ENCODE peak calls at places on chromosomes 12 and 14, in nine cellular contexts. One of them, this sample, is unnamed.
A peak's percentile ranks its signal among the peaks of the same experiment; 100 is the strongest.

GRCh38 chr14:95185452-95186392 is 28.4 kb upstream of the DICER1 start:
- DNase-seq in GM03348: peak; percentile 35
- DNase-seq in CD8-positive, alpha-beta T cell: no peak
- DNase-seq in astrocyte of the hippocampus: no peak
- DNase-seq in adipocyte: peak; percentile 40
- DNase-seq in HTR-8/SVneo: no peak
- DNase-seq in NCI-H2029 treated with DMSO at 0.1 percent for 48 hours: no peak
- DNase-seq in SW 1271: no peak
- DNase-seq in T-helper 1 cell: no peak
- DNase-seq in this sample: no peak

GRCh38 chr14:52189330-52189729 is 78.2 kb upstream of the PTGDR start:
- DNase-seq in astrocyte of the hippocampus: no peak
- DNase-seq in HTR-8/SVneo: no peak
- DNase-seq in SW 1271: no peak
- DNase-seq in GM03348: no peak
- DNase-seq in T-helper 1 cell: peak; percentile 46
- DNase-seq in adipocyte: peak; percentile 1
- DNase-seq in CD8-positive, alpha-beta T cell: no peak
- DNase-seq in NCI-H2029 treated with DMSO at 0.1 percent for 48 hours: no peak
- DNase-seq in this sample: no peak

GRCh38 chr12:50928392-50928791 is 24.0 kb upstream of the HIGD1C start:
- DNase-seq in HTR-8/SVneo: no peak
- DNase-seq in CD8-positive, alpha-beta T cell: no peak
- DNase-seq in T-helper 1 cell: no peak
- DNase-seq in NCI-H2029 treated with DMSO at 0.1 percent for 48 hours: no peak
- DNase-seq in astrocyte of the hippocampus: no peak
- DNase-seq in SW 1271: no peak
- DNase-seq in adipocyte: no peak
- DNase-seq in GM03348: no peak
- DNase-seq in this sample: no peak

GRCh38 chr12:1429980-1430379 is 164.4 kb downstream of the FBXL14 start:
- DNase-seq in CD8-positive, alpha-beta T cell: no peak
- DNase-seq in astrocyte of the hippocampus: peak; percentile 35
- DNase-seq in adipocyte: peak; percentile 67
- DNase-seq in SW 1271: no peak
- DNase-seq in NCI-H2029 treated with DMSO at 0.1 percent for 48 hours: no peak
- DNase-seq in T-helper 1 cell: no peak
- DNase-seq in GM03348: peak; percentile 86
- DNase-seq in HTR-8/SVneo: peak; percentile 54
- DNase-seq in this sample: no peak

GRCh38 chr14:58763210-58763609 is 125.4 kb downstream of the DACT1 start:
- DNase-seq in NCI-H2029 treated with DMSO at 0.1 percent for 48 hours: no peak
- DNase-seq in CD8-positive, alpha-beta T cell: no peak
- DNase-seq in GM03348: no peak
- DNase-seq in T-helper 1 cell: no peak
- DNase-seq in astrocyte of the hippocampus: no peak
- DNase-seq in SW 1271: no peak
- DNase-seq in HTR-8/SVneo: no peak
- DNase-seq in adipocyte: no peak
- DNase-seq in this sample: no peak

GRCh38 chr12:120181991-120182631 is 12.4 kb downstream of the GCN1 start:
- DNase-seq in astrocyte of the hippocampus: peak; percentile 84
- DNase-seq in T-helper 1 cell: no peak
- DNase-seq in HTR-8/SVneo: peak; percentile 23
- DNase-seq in NCI-H2029 treated with DMSO at 0.1 percent for 48 hours: no peak
- DNase-seq in adipocyte: peak; percentile 45
- DNase-seq in GM03348: no peak
- DNase-seq in CD8-positive, alpha-beta T cell: no peak
- DNase-seq in SW 1271: no peak
- DNase-seq in this sample: no peak

GRCh38 chr12:102602549-102602948 is 122.2 kb upstream of the IGF1 start:
- DNase-seq in SW 1271: no peak
- DNase-seq in astrocyte of the hippocampus: no peak
- DNase-seq in adipocyte: no peak
- DNase-seq in GM03348: no peak
- DNase-seq in CD8-positive, alpha-beta T cell: no peak
- DNase-seq in NCI-H2029 treated with DMSO at 0.1 percent for 48 hours: no peak
- DNase-seq in HTR-8/SVneo: no peak
- DNase-seq in T-helper 1 cell: no peak
- DNase-seq in this sample: no peak

GRCh38 chr12:31570880-31571279 is 20.1 kb downstream of the DENND5B start:
- DNase-seq in adipocyte: no peak
- DNase-seq in GM03348: no peak
- DNase-seq in NCI-H2029 treated with DMSO at 0.1 percent for 48 hours: no peak
- DNase-seq in HTR-8/SVneo: peak; percentile 42
- DNase-seq in T-helper 1 cell: no peak
- DNase-seq in SW 1271: peak; percentile 26
- DNase-seq in astrocyte of the hippocampus: peak; percentile 25
- DNase-seq in CD8-positive, alpha-beta T cell: no peak
- DNase-seq in this sample: no peak

GRCh38 chr14:74019743-74020142 is 594 bp downstream of the BBOF1 start:
- DNase-seq in astrocyte of the hippocampus: peak; percentile 63
- DNase-seq in NCI-H2029 treated with DMSO at 0.1 percent for 48 hours: no peak
- DNase-seq in HTR-8/SVneo: peak; percentile 47
- DNase-seq in T-helper 1 cell: no peak
- DNase-seq in SW 1271: no peak
- DNase-seq in GM03348: peak; percentile 56
- DNase-seq in adipocyte: peak; percentile 72
- DNase-seq in CD8-positive, alpha-beta T cell: no peak
- DNase-seq in this sample: no peak

GRCh38 chr14:22976620-22977433 is 5.5 kb downstream of the AJUBA start:
- DNase-seq in T-helper 1 cell: no peak
- DNase-seq in NCI-H2029 treated with DMSO at 0.1 percent for 48 hours: peak; percentile 82
- DNase-seq in HTR-8/SVneo: no peak
- DNase-seq in SW 1271: no peak
- DNase-seq in astrocyte of the hippocampus: peak; percentile 64
- DNase-seq in CD8-positive, alpha-beta T cell: no peak
- DNase-seq in GM03348: peak; percentile 35
- DNase-seq in adipocyte: peak; percentile 65
- DNase-seq in this sample: no peak

GRCh38 chr12:6684609-6685008 is 4.6 kb downstream of the ZNF384 start:
- DNase-seq in adipocyte: peak; percentile 52
- DNase-seq in CD8-positive, alpha-beta T cell: no peak
- DNase-seq in T-helper 1 cell: peak; percentile 64
- DNase-seq in astrocyte of the hippocampus: no peak
- DNase-seq in SW 1271: peak; percentile 67
- DNase-seq in HTR-8/SVneo: peak; percentile 40
- DNase-seq in GM03348: no peak
- DNase-seq in NCI-H2029 treated with DMSO at 0.1 percent for 48 hours: peak; percentile 58
- DNase-seq in this sample: peak; percentile 53

GRCh38 chr14:76201162-76201561 is 49.4 kb downstream of the GPATCH2L start:
- DNase-seq in T-helper 1 cell: no peak
- DNase-seq in SW 1271: peak; percentile 41
- DNase-seq in CD8-positive, alpha-beta T cell: no peak
- DNase-seq in adipocyte: peak; percentile 39
- DNase-seq in GM03348: peak; percentile 8
- DNase-seq in astrocyte of the hippocampus: peak; percentile 9
- DNase-seq in NCI-H2029 treated with DMSO at 0.1 percent for 48 hours: no peak
- DNase-seq in HTR-8/SVneo: peak; percentile 62
- DNase-seq in this sample: no peak

GRCh38 chr12:104588048-104588942 is 131.5 kb downstream of the CHST11 start:
- DNase-seq in NCI-H2029 treated with DMSO at 0.1 percent for 48 hours: no peak
- DNase-seq in CD8-positive, alpha-beta T cell: no peak
- DNase-seq in adipocyte: peak; percentile 58
- DNase-seq in T-helper 1 cell: no peak
- DNase-seq in GM03348: peak; percentile 79
- DNase-seq in HTR-8/SVneo: peak; percentile 49
- DNase-seq in SW 1271: peak; percentile 39
- DNase-seq in astrocyte of the hippocampus: peak; percentile 44
- DNase-seq in this sample: no peak

GRCh38 chr12:131264625-131265024 is 310.9 kb downstream of the ADGRD1 start:
- DNase-seq in GM03348: no peak
- DNase-seq in adipocyte: no peak
- DNase-seq in T-helper 1 cell: no peak
- DNase-seq in astrocyte of the hippocampus: peak; percentile 5
- DNase-seq in NCI-H2029 treated with DMSO at 0.1 percent for 48 hours: no peak
- DNase-seq in CD8-positive, alpha-beta T cell: no peak
- DNase-seq in SW 1271: no peak
- DNase-seq in HTR-8/SVneo: no peak
- DNase-seq in this sample: no peak

GRCh38 chr14:36655963-36656768 is 5.5 kb upstream of the PAX9 start:
- DNase-seq in NCI-H2029 treated with DMSO at 0.1 percent for 48 hours: no peak
- DNase-seq in SW 1271: no peak
- DNase-seq in CD8-positive, alpha-beta T cell: no peak
- DNase-seq in astrocyte of the hippocampus: peak; percentile 37
- DNase-seq in T-helper 1 cell: no peak
- DNase-seq in GM03348: no peak
- DNase-seq in adipocyte: peak; percentile 92
- DNase-seq in HTR-8/SVneo: no peak
- DNase-seq in this sample: peak; percentile 32

GRCh38 chr12:66103011-66103913 is 27.3 kb downstream of the LLPH start:
- DNase-seq in T-helper 1 cell: no peak
- DNase-seq in adipocyte: no peak
- DNase-seq in astrocyte of the hippocampus: no peak
- DNase-seq in HTR-8/SVneo: no peak
- DNase-seq in GM03348: peak; percentile 6
- DNase-seq in NCI-H2029 treated with DMSO at 0.1 percent for 48 hours: no peak
- DNase-seq in CD8-positive, alpha-beta T cell: no peak
- DNase-seq in SW 1271: no peak
- DNase-seq in this sample: no peak

GRCh38 chr12:3604750-3605638 is 114.0 kb downstream of the PRMT8 start:
- DNase-seq in HTR-8/SVneo: no peak
- DNase-seq in CD8-positive, alpha-beta T cell: no peak
- DNase-seq in SW 1271: no peak
- DNase-seq in adipocyte: peak; percentile 1
- DNase-seq in astrocyte of the hippocampus: peak; percentile 66
- DNase-seq in T-helper 1 cell: no peak
- DNase-seq in NCI-H2029 treated with DMSO at 0.1 percent for 48 hours: peak; percentile 39
- DNase-seq in GM03348: peak; percentile 19
- DNase-seq in this sample: no peak

GRCh38 chr12:23140710-23141109 is 515.7 kb downstream of the ETNK1 start:
- DNase-seq in GM03348: no peak
- DNase-seq in CD8-positive, alpha-beta T cell: no peak
- DNase-seq in adipocyte: no peak
- DNase-seq in SW 1271: no peak
- DNase-seq in HTR-8/SVneo: no peak
- DNase-seq in NCI-H2029 treated with DMSO at 0.1 percent for 48 hours: no peak
- DNase-seq in astrocyte of the hippocampus: peak; percentile 92
- DNase-seq in T-helper 1 cell: no peak
- DNase-seq in this sample: no peak

GRCh38 chr12:94100254-94100653 is 48.1 kb upstream of the PLXNC1 start:
- DNase-seq in astrocyte of the hippocampus: no peak
- DNase-seq in HTR-8/SVneo: peak; percentile 29
- DNase-seq in NCI-H2029 treated with DMSO at 0.1 percent for 48 hours: no peak
- DNase-seq in T-helper 1 cell: peak; percentile 54
- DNase-seq in GM03348: no peak
- DNase-seq in SW 1271: no peak
- DNase-seq in CD8-positive, alpha-beta T cell: no peak
- DNase-seq in adipocyte: peak; percentile 12
- DNase-seq in this sample: no peak

GRCh38 chr12:104687823-104688573 is 231.2 kb downstream of the CHST11 start:
- DNase-seq in SW 1271: no peak
- DNase-seq in T-helper 1 cell: peak; percentile 97
- DNase-seq in NCI-H2029 treated with DMSO at 0.1 percent for 48 hours: no peak
- DNase-seq in astrocyte of the hippocampus: no peak
- DNase-seq in GM03348: no peak
- DNase-seq in HTR-8/SVneo: no peak
- DNase-seq in CD8-positive, alpha-beta T cell: no peak
- DNase-seq in adipocyte: no peak
- DNase-seq in this sample: peak; percentile 48

GRCh38 chr14:61891251-61891650 is 129.0 kb downstream of the SNAPC1 start:
- DNase-seq in SW 1271: no peak
- DNase-seq in CD8-positive, alpha-beta T cell: no peak
- DNase-seq in GM03348: no peak
- DNase-seq in astrocyte of the hippocampus: peak; percentile 55
- DNase-seq in adipocyte: peak; percentile 21
- DNase-seq in HTR-8/SVneo: no peak
- DNase-seq in T-helper 1 cell: no peak
- DNase-seq in NCI-H2029 treated with DMSO at 0.1 percent for 48 hours: no peak
- DNase-seq in this sample: no peak

GRCh38 chr12:94762259-94762942 is 112.0 kb upstream of the TMCC3 start:
- DNase-seq in HTR-8/SVneo: no peak
- DNase-seq in NCI-H2029 treated with DMSO at 0.1 percent for 48 hours: no peak
- DNase-seq in T-helper 1 cell: peak; percentile 68
- DNase-seq in astrocyte of the hippocampus: no peak
- DNase-seq in SW 1271: no peak
- DNase-seq in GM03348: no peak
- DNase-seq in CD8-positive, alpha-beta T cell: no peak
- DNase-seq in adipocyte: no peak
- DNase-seq in this sample: no peak

GRCh38 chr14:65287264-65288131 is 125.0 kb upstream of the FUT8 start:
- DNase-seq in astrocyte of the hippocampus: no peak
- DNase-seq in T-helper 1 cell: peak; percentile 87
- DNase-seq in CD8-positive, alpha-beta T cell: no peak
- DNase-seq in HTR-8/SVneo: no peak
- DNase-seq in NCI-H2029 treated with DMSO at 0.1 percent for 48 hours: no peak
- DNase-seq in GM03348: no peak
- DNase-seq in adipocyte: no peak
- DNase-seq in SW 1271: no peak
- DNase-seq in this sample: peak; percentile 71

GRCh38 chr12:49086116-49086515 is 8.5 kb downstream of the DHH start:
- DNase-seq in GM03348: peak; percentile 60
- DNase-seq in SW 1271: no peak
- DNase-seq in astrocyte of the hippocampus: no peak
- DNase-seq in NCI-H2029 treated with DMSO at 0.1 percent for 48 hours: no peak
- DNase-seq in HTR-8/SVneo: no peak
- DNase-seq in T-helper 1 cell: no peak
- DNase-seq in CD8-positive, alpha-beta T cell: no peak
- DNase-seq in adipocyte: peak; percentile 61
- DNase-seq in this sample: no peak

GRCh38 chr12:52307836-52308806 is 13.1 kb downstream of the KRT83 start:
- DNase-seq in T-helper 1 cell: peak; percentile 26
- DNase-seq in CD8-positive, alpha-beta T cell: no peak
- DNase-seq in SW 1271: no peak
- DNase-seq in adipocyte: peak; percentile 81
- DNase-seq in GM03348: peak; percentile 83
- DNase-seq in NCI-H2029 treated with DMSO at 0.1 percent for 48 hours: peak; percentile 31
- DNase-seq in HTR-8/SVneo: no peak
- DNase-seq in astrocyte of the hippocampus: peak; percentile 81
- DNase-seq in this sample: peak; percentile 18

GRCh38 chr12:17680220-17680619 is 409.8 kb downstream of the RERGL start:
- DNase-seq in GM03348: no peak
- DNase-seq in NCI-H2029 treated with DMSO at 0.1 percent for 48 hours: no peak
- DNase-seq in adipocyte: no peak
- DNase-seq in T-helper 1 cell: no peak
- DNase-seq in CD8-positive, alpha-beta T cell: no peak
- DNase-seq in astrocyte of the hippocampus: no peak
- DNase-seq in SW 1271: no peak
- DNase-seq in HTR-8/SVneo: no peak
- DNase-seq in this sample: no peak

GRCh38 chr12:12896261-12896660 is 4.9 kb downstream of the GPRC5A start:
- DNase-seq in GM03348: peak; percentile 46
- DNase-seq in HTR-8/SVneo: no peak
- DNase-seq in T-helper 1 cell: no peak
- DNase-seq in CD8-positive, alpha-beta T cell: no peak
- DNase-seq in SW 1271: peak; percentile 46
- DNase-seq in astrocyte of the hippocampus: no peak
- DNase-seq in adipocyte: peak; percentile 62
- DNase-seq in NCI-H2029 treated with DMSO at 0.1 percent for 48 hours: no peak
- DNase-seq in this sample: no peak

GRCh38 chr12:6345319-6346071 is 3.6 kb upstream of the TNFRSF1A start:
- DNase-seq in adipocyte: peak; percentile 76
- DNase-seq in SW 1271: peak; percentile 93
- DNase-seq in GM03348: peak; percentile 65
- DNase-seq in CD8-positive, alpha-beta T cell: no peak
- DNase-seq in NCI-H2029 treated with DMSO at 0.1 percent for 48 hours: no peak
- DNase-seq in HTR-8/SVneo: peak; percentile 92
- DNase-seq in T-helper 1 cell: peak; percentile 58
- DNase-seq in astrocyte of the hippocampus: peak; percentile 91
- DNase-seq in this sample: no peak

GRCh38 chr14:34172477-34173368 is 221.8 kb upstream of the EGLN3 start:
- DNase-seq in CD8-positive, alpha-beta T cell: no peak
- DNase-seq in T-helper 1 cell: no peak
- DNase-seq in HTR-8/SVneo: no peak
- DNase-seq in NCI-H2029 treated with DMSO at 0.1 percent for 48 hours: peak; percentile 93
- DNase-seq in SW 1271: no peak
- DNase-seq in astrocyte of the hippocampus: peak; percentile 20
- DNase-seq in GM03348: no peak
- DNase-seq in adipocyte: no peak
- DNase-seq in this sample: no peak

GRCh38 chr14:92693998-92694780 is 54.2 kb downstream of the LGMN start:
- DNase-seq in CD8-positive, alpha-beta T cell: no peak
- DNase-seq in HTR-8/SVneo: no peak
- DNase-seq in astrocyte of the hippocampus: no peak
- DNase-seq in GM03348: no peak
- DNase-seq in T-helper 1 cell: no peak
- DNase-seq in adipocyte: no peak
- DNase-seq in SW 1271: no peak
- DNase-seq in NCI-H2029 treated with DMSO at 0.1 percent for 48 hours: no peak
- DNase-seq in this sample: no peak

GRCh38 chr12:69046372-69046771 is 113.4 kb upstream of the CPM start:
- DNase-seq in astrocyte of the hippocampus: no peak
- DNase-seq in NCI-H2029 treated with DMSO at 0.1 percent for 48 hours: no peak
- DNase-seq in CD8-positive, alpha-beta T cell: no peak
- DNase-seq in SW 1271: no peak
- DNase-seq in GM03348: no peak
- DNase-seq in HTR-8/SVneo: no peak
- DNase-seq in T-helper 1 cell: no peak
- DNase-seq in adipocyte: no peak
- DNase-seq in this sample: no peak

This sample was measured in CD4-positive, alpha-beta memory T cell.